ENCODE peak calls at places on chromosome 1, in eight cellular contexts. V, R, T, L, Z, X, H and F are unnamed samples.

GRCh38 chr1:112759228-112759627 is 44.1 kb upstream of the PPM1J start:
- DNase-seq in V (no peak), R (no peak), T (no peak), L (no peak), Z (no peak), X (no peak), H (no peak), F (no peak)

GRCh38 chr1:88060112-88060673 is 623.9 kb upstream of the PKN2 start:
- DNase-seq in V (no peak), R (no peak), T (no peak), L (no peak), Z (no peak), X (no peak), H (no peak), F (no peak)

GRCh38 chr1:231460614-231461013 is 38.5 kb upstream of the EGLN1 start:
- DNase-seq in V (no peak), R (peak; percentile 14), T (no peak), L (no peak), Z (no peak), X (no peak), H (no peak), F (no peak)

GRCh38 chr1:28860332-28861073 is 48.5 kb downstream of the OPRD1 start:
- DNase-seq in V (no peak), R (no peak), T (no peak), L (no peak), Z (no peak), X (no peak), H (peak; percentile 78), F (peak; percentile 59)

GRCh38 chr1:65512383-65512782 is 91.9 kb downstream of the LEPR start:
- DNase-seq in V (no peak), R (no peak), T (peak; percentile 33), L (no peak), Z (no peak), X (no peak), H (no peak), F (no peak)

GRCh38 chr1:228955691-228956090 is 220.4 kb downstream of the RHOU start:
- DNase-seq in V (no peak), R (no peak), T (no peak), L (no peak), Z (peak; percentile 70), X (no peak), H (no peak), F (peak; percentile 80)

GRCh38 chr1:23416964-23417363 is 7.6 kb downstream of the TCEA3 start:
- DNase-seq in V (no peak), R (no peak), T (no peak), L (no peak), Z (no peak), X (no peak), H (no peak), F (no peak)

GRCh38 chr1:247373721-247374141 is 42.1 kb upstream of the ZNF496 start:
- DNase-seq in V (peak; percentile 47), R (peak; percentile 59), T (no peak), L (peak; percentile 20), Z (peak; percentile 32), X (peak; percentile 8), H (peak; percentile 19), F (peak; percentile 36)

GRCh38 chr1:165543651-165544452 is at the start of gene LRRC52:
- DNase-seq in V (no peak), R (no peak), T (peak; percentile 35), L (no peak), Z (no peak), X (no peak), H (peak; percentile 56), F (no peak)